ENCODE peak calls at places on chromosomes 5 and 9, in four cellular contexts. M is right cardiac atrium; G is CD8-positive, alpha-beta memory T cell; S is transverse colon. L is an unnamed sample.

GRCh38 chr5:57817924-57818323 is 335.3 kb upstream of the ACTBL2 start:
- DNase-seq in M (no peak), G (no peak), S (no peak), L (no peak)

GRCh38 chr5:50593681-50594080 is 72.8 kb upstream of the PARP8 start:
- DNase-seq in S (no peak), M (no peak), G (peak; percentile 56), L (no peak)

GRCh38 chr5:95881833-95882232 is 59.3 kb upstream of the GLRX start:
- DNase-seq in M (no peak), G (no peak), S (no peak), L (no peak)

GRCh38 chr5:157132302-157132612 is 10.4 kb downstream of the MED7 start:
- DNase-seq in G (no peak), S (no peak), M (no peak), L (no peak)

GRCh38 chr5:72523960-72524582 is 16.9 kb upstream of the ZNF366 start:
- DNase-seq in S (no peak), M (no peak), G (no peak), L (no peak)

GRCh38 chr5:73189816-73190451 is 16.9 kb downstream of the TMEM174 start:
- DNase-seq in M (no peak), S (peak; percentile 40), G (no peak), L (no peak)

GRCh38 chr5:31771500-31771899 is 132.6 kb downstream of the PDZD2 start:
- DNase-seq in G (no peak), M (no peak), S (no peak), L (no peak)

GRCh38 chr5:54651482-54652076 is 134.0 kb downstream of the SNX18 start:
- DNase-seq in G (no peak), M (peak; percentile 87), S (peak; percentile 22), L (peak; percentile 77)

GRCh38 chr5:82174128-82174918 is 103.8 kb downstream of the RPS23 start:
- DNase-seq in G (peak; percentile 66), M (peak; percentile 85), S (peak; percentile 57), L (peak; percentile 32)

GRCh38 chr5:132109494-132110053 is 36.0 kb downstream of the CSF2 start:
- DNase-seq in G (no peak), M (no peak), S (no peak), L (no peak)

GRCh38 chr9:35923927-35924763 is 14.9 kb downstream of the SPAAR start:
- DNase-seq in S (no peak), M (no peak), G (no peak), L (peak; percentile 90)

GRCh38 chr9:129208191-129209091 is 30.4 kb upstream of the IER5L start:
- DNase-seq in G (peak; percentile 69), S (no peak), M (no peak), L (no peak)

GRCh38 chr9:107239474-107239873 is 43.6 kb upstream of the RAD23B start:
- DNase-seq in G (no peak), M (no peak), S (no peak), L (no peak)

GRCh38 chr5:106019271-106019670 is 1651.5 kb downstream of the EFNA5 start:
- DNase-seq in G (no peak), M (no peak), S (no peak), L (no peak)

GRCh38 chr9:108439967-108440366 is 415.8 kb downstream of the ACTL7B start:
- DNase-seq in G (no peak), M (no peak), S (no peak), L (no peak)

GRCh38 chr5:147452137-147452838 is 57.6 kb downstream of the DPYSL3 start:
- DNase-seq in G (no peak), M (no peak), S (no peak), L (peak; percentile 40)

GRCh38 chr5:67476995-67477394 is 280.4 kb upstream of the CD180 start:
- DNase-seq in M (no peak), G (no peak), S (no peak), L (no peak)

GRCh38 chr5:67478337-67478736 is 281.7 kb upstream of the CD180 start:
- DNase-seq in G (no peak), S (no peak), M (no peak), L (no peak)

GRCh38 chr5:67474597-67475238 is 278.1 kb upstream of the CD180 start:
- DNase-seq in G (no peak), S (no peak), M (no peak), L (no peak)

GRCh38 chr5:67476531-67476930 is 279.9 kb upstream of the CD180 start:
- DNase-seq in S (no peak), G (no peak), M (no peak), L (no peak)

GRCh38 chr5:67475489-67475888 is 278.9 kb upstream of the CD180 start:
- DNase-seq in G (no peak), S (no peak), M (no peak), L (no peak)
- H3K27ac ChIP-seq in G (no peak overlapping the region), S (peak overlapping the region; percentile 39), M (no peak overlapping the region), L (peak overlapping the region; percentile 29)

GRCh38 chr9:14352549-14352948 is 38.6 kb upstream of the NFIB start:
- DNase-seq in G (no peak), S (no peak), M (no peak), L (no peak)
- H3K4me1 ChIP-seq in G (no peaks in the 10 kb centered on the region), S (peaks cover 28% of the 10 kb centered on the region), M (peaks cover 9% of the 10 kb centered on the region), L (no peaks in the 10 kb centered on the region)

GRCh38 chr5:171872666-171873065 is 87.0 kb downstream of the SMIM23 start:
- DNase-seq in G (no peak), S (no peak), M (no peak), L (no peak)
- H3K4me3 ChIP-seq in G (no peak overlapping the region), S (no peak overlapping the region), M (no peak overlapping the region), L (no peak overlapping the region)

GRCh38 chr5:1950708-1951103 is 68.0 kb upstream of the IRX4 start:
- DNase-seq in G (no peak), M (no peak), S (no peak), L (no peak)

GRCh38 chr5:1950096-1950707 is 67.5 kb upstream of the IRX4 start:
- DNase-seq in S (no peak), M (peak; percentile 44), G (no peak), L (no peak)

GRCh38 chr5:1951165-1951816 is 68.6 kb upstream of the IRX4 start:
- DNase-seq in M (no peak), G (no peak), S (no peak), L (no peak)

GRCh38 chr5:1952021-1952420 is 69.3 kb upstream of the IRX4 start:
- DNase-seq in S (no peak), M (no peak), G (no peak), L (no peak)

GRCh38 chr5:1952456-1953099 is 69.9 kb upstream of the IRX4 start:
- DNase-seq in G (no peak), S (no peak), M (no peak), L (no peak)
- H3K27ac ChIP-seq in G (no peak overlapping the region), S (no peak overlapping the region), M (no peak overlapping the region), L (no peak overlapping the region)

DNA sequence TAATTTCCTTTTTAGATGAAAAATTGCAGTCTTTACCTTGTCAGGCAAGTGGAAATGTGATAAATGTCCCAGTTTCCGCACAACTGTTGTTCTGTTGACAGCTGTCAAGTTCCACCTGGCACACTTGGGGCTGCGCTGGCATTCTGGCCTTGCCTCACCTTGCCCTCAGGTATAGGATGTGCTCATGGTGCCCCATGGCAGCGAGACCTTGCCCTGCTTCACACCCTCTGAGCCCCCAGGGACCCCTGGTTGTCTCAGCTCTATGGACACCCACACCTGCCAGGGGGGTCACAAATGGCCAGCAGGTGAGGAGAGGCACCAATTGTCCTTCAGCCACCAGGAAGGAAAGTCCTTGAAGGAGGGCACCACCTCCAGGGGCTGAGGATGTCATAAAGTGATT is 37.5 kb upstream of the SEMA4D start:
- DNase-seq in G (no peak), M (no peak), S (no peak), L (no peak)
- H3K4me1 ChIP-seq in G (peaks cover 95% of the 10 kb centered on the region), M (no peaks in the 10 kb centered on the region), S (no peaks in the 10 kb centered on the region), L (no peaks in the 10 kb centered on the region)

GRCh38 chr5:1498623-1499416 is 24.9 kb downstream of the LPCAT1 start:
- DNase-seq in M (peak; percentile 9), G (no peak), S (no peak), L (no peak)
- H3K4me3 ChIP-seq in M (no peak overlapping the region), G (no peak overlapping the region), S (no peak overlapping the region), L (no peak overlapping the region)

GRCh38 chr9:304519-305185 is 90.0 kb downstream of the DOCK8 start:
- DNase-seq in G (no peak), S (no peak), M (no peak), L (no peak)
- H3K27ac ChIP-seq in G (no peak overlapping the region), S (no peak overlapping the region), M (no peak overlapping the region), L (no peak overlapping the region)

DNA sequence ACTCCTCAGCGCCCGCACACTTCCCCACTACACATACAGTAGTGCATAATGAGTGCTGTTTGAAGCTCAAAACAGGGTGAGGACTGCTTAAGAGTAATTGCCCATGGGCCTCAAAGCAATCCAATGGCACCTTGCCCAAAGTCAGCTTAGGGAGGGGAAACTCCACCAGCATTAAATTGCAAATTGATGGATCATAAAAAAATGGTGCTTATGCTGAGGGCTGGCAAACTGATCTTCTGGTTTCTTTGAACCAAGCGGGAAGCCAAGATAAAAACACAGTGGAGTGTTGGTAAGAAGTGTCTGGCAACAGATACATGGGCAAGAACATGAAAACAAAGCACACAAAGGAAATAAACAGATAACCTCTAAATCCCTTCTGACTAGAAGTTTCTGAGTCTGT is 28.0 kb downstream of the TLE1 start:
- DNase-seq in S (peak; percentile 70), M (no peak), G (no peak), L (no peak)
- H3K4me1 ChIP-seq in S (peaks cover 15% of the 10 kb centered on the region), M (peaks cover 2% of the 10 kb centered on the region), G (no peaks in the 10 kb centered on the region), L (peaks cover 25% of the 10 kb centered on the region)